ENCODE peak calls at places on chromosome 18, in four cellular contexts. One of them, this sample, is unnamed.

GRCh38 chr18:11572201-11572600 is 37.2 kb upstream of the SLC35G4 start:
- DNase-seq in HuH-7.5: no peak
- DNase-seq in activated T-cell treated with anti-CD3 and anti-CD28 coated beads, Interleukin-2, amount 50 U/mL, for 1 hour: no peak
- DNase-seq in GM12865: no peak
- DNase-seq in this sample: no peak

GRCh38 chr18:59096098-59096779 is 43.4 kb upstream of the SEC11C start:
- DNase-seq in activated T-cell treated with anti-CD3 and anti-CD28 coated beads, Interleukin-2, amount 50 U/mL, for 1 hour: no peak
- DNase-seq in GM12865: no peak
- DNase-seq in HuH-7.5: no peak
- DNase-seq in this sample: no peak

GRCh38 chr18:76390452-76391035 is 104.5 kb downstream of the ZNF516 start:
- DNase-seq in GM12865: no peak
- DNase-seq in HuH-7.5: no peak
- DNase-seq in activated T-cell treated with anti-CD3 and anti-CD28 coated beads, Interleukin-2, amount 50 U/mL, for 1 hour: no peak
- DNase-seq in this sample: no peak

GRCh38 chr18:57088883-57089282 is 58.0 kb upstream of the BOD1L2 start:
- DNase-seq in GM12865: peak
- DNase-seq in HuH-7.5: no peak
- DNase-seq in activated T-cell treated with anti-CD3 and anti-CD28 coated beads, Interleukin-2, amount 50 U/mL, for 1 hour: no peak
- DNase-seq in this sample: no peak

GRCh38 chr18:58378411-58378820 is 250.5 kb downstream of the ALPK2 start:
- DNase-seq in HuH-7.5: no peak
- DNase-seq in GM12865: no peak
- DNase-seq in activated T-cell treated with anti-CD3 and anti-CD28 coated beads, Interleukin-2, amount 50 U/mL, for 1 hour: no peak
- DNase-seq in this sample: no peak

GRCh38 chr18:67385455-67385854 is 131.1 kb downstream of the DSEL start:
- DNase-seq in GM12865: no peak
- DNase-seq in activated T-cell treated with anti-CD3 and anti-CD28 coated beads, Interleukin-2, amount 50 U/mL, for 1 hour: no peak
- DNase-seq in HuH-7.5: no peak
- DNase-seq in this sample: no peak

GRCh38 chr18:23131693-23132319 is 3.5 kb upstream of the CABLES1 start:
- DNase-seq in HuH-7.5: peak
- DNase-seq in GM12865: peak
- DNase-seq in activated T-cell treated with anti-CD3 and anti-CD28 coated beads, Interleukin-2, amount 50 U/mL, for 1 hour: no peak
- DNase-seq in this sample: peak

GRCh38 chr18:36211612-36212065 is 24.3 kb downstream of the MOCOS start:
- DNase-seq in GM12865: peak
- DNase-seq in activated T-cell treated with anti-CD3 and anti-CD28 coated beads, Interleukin-2, amount 50 U/mL, for 1 hour: no peak
- DNase-seq in HuH-7.5: no peak
- DNase-seq in this sample: no peak

GRCh38 chr18:55588876-55589595 is 1.0 kb upstream of the TCF4 start:
- DNase-seq in activated T-cell treated with anti-CD3 and anti-CD28 coated beads, Interleukin-2, amount 50 U/mL, for 1 hour: no peak
- DNase-seq in HuH-7.5: no peak
- DNase-seq in GM12865: no peak
- DNase-seq in this sample: no peak

GRCh38 chr18:45617284-45617683 is 2.0 kb downstream of the SLC14A2 start:
- DNase-seq in activated T-cell treated with anti-CD3 and anti-CD28 coated beads, Interleukin-2, amount 50 U/mL, for 1 hour: no peak
- DNase-seq in GM12865: no peak
- DNase-seq in HuH-7.5: no peak
- DNase-seq in this sample: peak

GRCh38 chr18:79403723-79404566 is 8.2 kb downstream of the NFATC1 start:
- DNase-seq in HuH-7.5: no peak
- DNase-seq in activated T-cell treated with anti-CD3 and anti-CD28 coated beads, Interleukin-2, amount 50 U/mL, for 1 hour: no peak
- DNase-seq in GM12865: no peak
- DNase-seq in this sample: no peak

GRCh38 chr18:57095884-57096283 is 51.0 kb upstream of the BOD1L2 start:
- DNase-seq in GM12865: no peak
- DNase-seq in HuH-7.5: no peak
- DNase-seq in activated T-cell treated with anti-CD3 and anti-CD28 coated beads, Interleukin-2, amount 50 U/mL, for 1 hour: no peak
- DNase-seq in this sample: no peak

GRCh38 chr18:74898965-74899364 is 301.3 kb downstream of the ZNF407 start:
- DNase-seq in GM12865: no peak
- DNase-seq in activated T-cell treated with anti-CD3 and anti-CD28 coated beads, Interleukin-2, amount 50 U/mL, for 1 hour: no peak
- DNase-seq in HuH-7.5: no peak
- DNase-seq in this sample: no peak

GRCh38 chr18:12315481-12315880 is 7.4 kb downstream of the TUBB6 start:
- DNase-seq in HuH-7.5: no peak
- DNase-seq in GM12865: no peak
- DNase-seq in activated T-cell treated with anti-CD3 and anti-CD28 coated beads, Interleukin-2, amount 50 U/mL, for 1 hour: no peak
- DNase-seq in this sample: no peak

This sample was measured in amniotic stem cell.